ENCODE peak calls at places on chromosome 6, in eight cellular contexts. One of them, this sample, is unnamed.

GRCh38 chr6:8334113-8334512 is 101.2 kb downstream of the SLC35B3 start:
- DNase-seq in tibial nerve: no peak
- DNase-seq in pancreas: no peak
- DNase-seq in A673: no peak
- DNase-seq in ascending aorta: no peak
- DNase-seq in fibroblast of mammary gland: no peak
- DNase-seq in AG04450: no peak
- DNase-seq in thoracic aorta: no peak
- DNase-seq in this sample: no peak

GRCh38 chr6:108711831-108712230 is 136.4 kb upstream of the ARMC2 start:
- DNase-seq in pancreas: no peak
- DNase-seq in A673: no peak
- DNase-seq in AG04450: no peak
- DNase-seq in tibial nerve: no peak
- DNase-seq in ascending aorta: no peak
- DNase-seq in fibroblast of mammary gland: no peak
- DNase-seq in thoracic aorta: no peak
- DNase-seq in this sample: no peak

GRCh38 chr6:43801489-43802181 is 31.6 kb downstream of the VEGFA start:
- DNase-seq in ascending aorta: no peak
- DNase-seq in AG04450: no peak
- DNase-seq in tibial nerve: no peak
- DNase-seq in fibroblast of mammary gland: no peak
- DNase-seq in pancreas: no peak
- DNase-seq in A673: no peak
- DNase-seq in thoracic aorta: no peak
- DNase-seq in this sample: no peak

GRCh38 chr6:133571681-133572080 is 317.2 kb upstream of the TCF21 start:
- DNase-seq in A673: no peak
- DNase-seq in tibial nerve: no peak
- DNase-seq in fibroblast of mammary gland: no peak
- DNase-seq in thoracic aorta: no peak
- DNase-seq in ascending aorta: no peak
- DNase-seq in pancreas: no peak
- DNase-seq in AG04450: no peak
- DNase-seq in this sample: no peak

GRCh38 chr6:170429457-170429856 is 122.9 kb downstream of the FAM120B start:
- DNase-seq in thoracic aorta: no peak
- DNase-seq in A673: no peak
- DNase-seq in pancreas: no peak
- DNase-seq in tibial nerve: peak
- DNase-seq in fibroblast of mammary gland: peak
- DNase-seq in ascending aorta: no peak
- DNase-seq in AG04450: no peak
- DNase-seq in this sample: no peak

GRCh38 chr6:34064675-34065074 is 81.2 kb downstream of the GRM4 start:
- DNase-seq in thoracic aorta: no peak
- DNase-seq in fibroblast of mammary gland: no peak
- DNase-seq in AG04450: no peak
- DNase-seq in pancreas: no peak
- DNase-seq in tibial nerve: no peak
- DNase-seq in A673: no peak
- DNase-seq in ascending aorta: no peak
- DNase-seq in this sample: no peak

GRCh38 chr6:170034294-170034693 is 256.6 kb downstream of the DLL1 start:
- DNase-seq in AG04450: no peak
- DNase-seq in fibroblast of mammary gland: no peak
- DNase-seq in ascending aorta: no peak
- DNase-seq in pancreas: no peak
- DNase-seq in tibial nerve: no peak
- DNase-seq in A673: no peak
- DNase-seq in thoracic aorta: no peak
- DNase-seq in this sample: no peak

GRCh38 chr6:38671885-38672467 is 31.0 kb downstream of the GLO1 start:
- DNase-seq in ascending aorta: no peak
- DNase-seq in fibroblast of mammary gland: peak
- DNase-seq in thoracic aorta: no peak
- DNase-seq in tibial nerve: peak
- DNase-seq in pancreas: no peak
- DNase-seq in A673: peak
- DNase-seq in AG04450: peak
- DNase-seq in this sample: no peak

GRCh38 chr6:52596371-52597028 is 19.6 kb upstream of the TRAM2 start:
- DNase-seq in AG04450: no peak
- DNase-seq in fibroblast of mammary gland: peak
- DNase-seq in thoracic aorta: no peak
- DNase-seq in pancreas: no peak
- DNase-seq in tibial nerve: no peak
- DNase-seq in A673: no peak
- DNase-seq in ascending aorta: no peak
- DNase-seq in this sample: no peak

GRCh38 chr6:52595796-52596130 is 18.9 kb upstream of the TRAM2 start:
- DNase-seq in AG04450: no peak
- DNase-seq in ascending aorta: no peak
- DNase-seq in A673: no peak
- DNase-seq in thoracic aorta: no peak
- DNase-seq in pancreas: no peak
- DNase-seq in tibial nerve: no peak
- DNase-seq in fibroblast of mammary gland: peak
- DNase-seq in this sample: no peak

GRCh38 chr6:52598123-52598823 is 21.4 kb upstream of the TRAM2 start:
- DNase-seq in AG04450: no peak
- DNase-seq in ascending aorta: no peak
- DNase-seq in thoracic aorta: no peak
- DNase-seq in fibroblast of mammary gland: peak
- DNase-seq in pancreas: no peak
- DNase-seq in tibial nerve: peak
- DNase-seq in A673: peak
- DNase-seq in this sample: peak

GRCh38 chr6:52598824-52599190 is 21.9 kb upstream of the TRAM2 start:
- DNase-seq in ascending aorta: no peak
- DNase-seq in AG04450: no peak
- DNase-seq in thoracic aorta: no peak
- DNase-seq in pancreas: no peak
- DNase-seq in fibroblast of mammary gland: no peak
- DNase-seq in tibial nerve: no peak
- DNase-seq in A673: no peak
- DNase-seq in this sample: no peak

GRCh38 chr6:52597738-52598122 is 20.9 kb upstream of the TRAM2 start:
- DNase-seq in A673: no peak
- DNase-seq in fibroblast of mammary gland: no peak
- DNase-seq in thoracic aorta: no peak
- DNase-seq in tibial nerve: no peak
- DNase-seq in ascending aorta: no peak
- DNase-seq in pancreas: no peak
- DNase-seq in AG04450: no peak
- DNase-seq in this sample: no peak
- H3K4me3 ChIP-seq in A673: no peak
- H3K4me3 ChIP-seq in fibroblast of mammary gland: peak
- H3K4me3 ChIP-seq in thoracic aorta: peak
- H3K4me3 ChIP-seq in tibial nerve: no peak
- H3K4me3 ChIP-seq in ascending aorta: peak
- H3K4me3 ChIP-seq in pancreas: no peak
- H3K4me3 ChIP-seq in AG04450: no peak
- H3K4me3 ChIP-seq in this sample: peak

GRCh38 chr6:150877928-150878327 is 12.4 kb downstream of the MTHFD1L start:
- DNase-seq in tibial nerve: no peak
- DNase-seq in fibroblast of mammary gland: no peak
- DNase-seq in A673: no peak
- DNase-seq in pancreas: peak
- DNase-seq in ascending aorta: no peak
- DNase-seq in AG04450: no peak
- DNase-seq in thoracic aorta: no peak
- DNase-seq in this sample: no peak
- TF ChIP-seq CTCF in tibial nerve: peak
- TF ChIP-seq CTCF in fibroblast of mammary gland: no peak
- TF ChIP-seq CTCF in A673: no peak
- TF ChIP-seq CTCF in pancreas: no peak
- TF ChIP-seq CTCF in ascending aorta: no peak
- TF ChIP-seq CTCF in AG04450: no peak
- TF ChIP-seq CTCF in thoracic aorta: no peak
- TF ChIP-seq CTCF in this sample: no peak

DNA sequence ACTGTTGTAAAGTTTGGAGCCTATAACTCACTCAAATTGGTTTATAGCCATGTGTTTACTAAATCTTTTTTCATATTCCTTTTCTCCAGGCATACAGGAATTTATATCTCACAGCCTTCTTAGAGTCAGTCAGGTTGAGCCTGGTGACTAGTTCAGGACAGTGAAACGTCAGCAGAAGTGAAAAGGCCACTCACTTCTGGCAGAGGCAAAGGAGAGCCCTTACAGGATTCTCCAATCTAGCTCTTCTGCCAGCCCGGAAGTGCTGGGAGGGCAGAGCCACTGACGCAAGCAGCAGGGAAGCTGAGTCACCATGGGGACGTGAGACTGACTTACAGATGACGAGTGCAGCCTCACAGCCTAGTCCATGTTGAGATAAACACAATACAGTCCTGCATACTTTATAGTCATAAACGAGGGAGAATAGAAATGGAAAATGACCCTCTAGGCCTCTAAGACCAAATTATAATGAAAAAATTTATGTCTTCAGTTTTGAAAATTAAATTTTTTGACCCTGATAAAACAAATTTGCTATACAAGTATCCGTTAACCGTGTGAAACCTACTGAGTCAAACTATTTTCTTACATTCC is 1.3 kb downstream of the PXT1 start:
- DNase-seq in tibial nerve: peak
- DNase-seq in A673: peak
- DNase-seq in thoracic aorta: peak
- DNase-seq in ascending aorta: peak
- DNase-seq in AG04450: peak
- DNase-seq in pancreas: peak
- DNase-seq in fibroblast of mammary gland: peak
- DNase-seq in this sample: peak
- H3K4me3 ChIP-seq in tibial nerve: no peak
- H3K4me3 ChIP-seq in A673: no peak
- H3K4me3 ChIP-seq in thoracic aorta: no peak
- H3K4me3 ChIP-seq in ascending aorta: no peak
- H3K4me3 ChIP-seq in AG04450: no peak
- H3K4me3 ChIP-seq in pancreas: no peak
- H3K4me3 ChIP-seq in fibroblast of mammary gland: no peak
- H3K4me3 ChIP-seq in this sample: peak

GRCh38 chr6:110040716-110041115 is 62.6 kb downstream of the GPR6 start:
- DNase-seq in ascending aorta: no peak
- DNase-seq in AG04450: no peak
- DNase-seq in thoracic aorta: no peak
- DNase-seq in pancreas: no peak
- DNase-seq in fibroblast of mammary gland: no peak
- DNase-seq in tibial nerve: no peak
- DNase-seq in A673: no peak
- DNase-seq in this sample: no peak

GRCh38 chr6:110041830-110042229 is 63.7 kb downstream of the GPR6 start:
- DNase-seq in pancreas: no peak
- DNase-seq in thoracic aorta: no peak
- DNase-seq in A673: no peak
- DNase-seq in AG04450: no peak
- DNase-seq in fibroblast of mammary gland: no peak
- DNase-seq in ascending aorta: no peak
- DNase-seq in tibial nerve: no peak
- DNase-seq in this sample: no peak

GRCh38 chr6:110039364-110039995 is 61.4 kb downstream of the GPR6 start:
- DNase-seq in pancreas: peak
- DNase-seq in AG04450: peak
- DNase-seq in ascending aorta: peak
- DNase-seq in tibial nerve: peak
- DNase-seq in fibroblast of mammary gland: peak
- DNase-seq in thoracic aorta: peak
- DNase-seq in A673: peak
- DNase-seq in this sample: peak

GRCh38 chr6:110041149-110041548 is 63.0 kb downstream of the GPR6 start:
- DNase-seq in A673: no peak
- DNase-seq in AG04450: no peak
- DNase-seq in thoracic aorta: no peak
- DNase-seq in tibial nerve: no peak
- DNase-seq in ascending aorta: no peak
- DNase-seq in fibroblast of mammary gland: no peak
- DNase-seq in pancreas: no peak
- DNase-seq in this sample: no peak

DNA sequence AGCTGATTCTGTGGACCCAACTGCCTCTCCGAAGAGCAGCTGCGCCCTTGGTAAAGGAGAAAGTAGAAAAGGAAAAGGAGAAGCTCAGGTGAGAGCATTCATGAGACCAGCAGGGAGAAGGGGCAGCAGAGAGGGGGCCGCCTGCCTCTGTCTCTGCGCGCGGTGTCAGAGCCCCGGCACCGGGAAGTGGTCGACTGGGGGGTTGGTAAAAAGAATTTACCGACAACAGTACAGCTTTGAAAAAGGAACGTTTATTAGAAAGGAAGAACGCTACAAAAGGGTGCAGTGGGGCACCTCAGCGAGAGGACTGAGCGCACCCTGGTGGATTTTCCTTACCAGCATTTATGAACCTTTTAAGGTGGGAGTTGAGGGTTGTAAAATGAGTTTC is 61.9 kb downstream of the GPR6 start:
- DNase-seq in ascending aorta: no peak
- DNase-seq in AG04450: no peak
- DNase-seq in tibial nerve: no peak
- DNase-seq in pancreas: no peak
- DNase-seq in fibroblast of mammary gland: peak
- DNase-seq in thoracic aorta: no peak
- DNase-seq in A673: peak
- DNase-seq in this sample: no peak
- TF ChIP-seq CTCF in ascending aorta: no peak
- TF ChIP-seq CTCF in AG04450: peak
- TF ChIP-seq CTCF in tibial nerve: peak
- TF ChIP-seq CTCF in pancreas: no peak
- TF ChIP-seq CTCF in fibroblast of mammary gland: peak
- TF ChIP-seq CTCF in thoracic aorta: no peak
- TF ChIP-seq CTCF in A673: peak
- TF ChIP-seq CTCF in this sample: no peak

GRCh38 chr6:33018904-33019303 is 9.5 kb upstream of the HLA-DOA start:
- DNase-seq in pancreas: peak
- DNase-seq in ascending aorta: peak
- DNase-seq in fibroblast of mammary gland: peak
- DNase-seq in A673: no peak
- DNase-seq in thoracic aorta: no peak
- DNase-seq in tibial nerve: peak
- DNase-seq in AG04450: no peak
- DNase-seq in this sample: no peak
- H3K4me3 ChIP-seq in pancreas: no peak
- H3K4me3 ChIP-seq in ascending aorta: peak
- H3K4me3 ChIP-seq in fibroblast of mammary gland: no peak
- H3K4me3 ChIP-seq in A673: no peak
- H3K4me3 ChIP-seq in thoracic aorta: peak
- H3K4me3 ChIP-seq in tibial nerve: peak
- H3K4me3 ChIP-seq in AG04450: peak
- H3K4me3 ChIP-seq in this sample: peak